ENCODE peak calls at places on chromosome 21, in eight cellular contexts. One of them, this sample, is unnamed.

GRCh38 chr21:43302769-43303168 is 124.2 kb downstream of the SIK1 start:
- DNase-seq in RWPE1: no peak
- DNase-seq in left lung: peak
- DNase-seq in fibroblast of mammary gland: no peak
- DNase-seq in adrenal gland: no peak
- DNase-seq in cardiac fibroblast: no peak
- DNase-seq in choroid plexus epithelial cell: no peak
- DNase-seq in OCI-LY7: no peak
- DNase-seq in this sample: no peak

GRCh38 chr21:44880762-44881585 is 7.5 kb upstream of the PTTG1IP start:
- DNase-seq in adrenal gland: no peak
- DNase-seq in fibroblast of mammary gland: peak
- DNase-seq in left lung: no peak
- DNase-seq in choroid plexus epithelial cell: peak
- DNase-seq in RWPE1: no peak
- DNase-seq in cardiac fibroblast: peak
- DNase-seq in OCI-LY7: peak
- DNase-seq in this sample: no peak

GRCh38 chr21:43274022-43274945 is 105.5 kb downstream of the CRYAA start:
- DNase-seq in cardiac fibroblast: no peak
- DNase-seq in choroid plexus epithelial cell: no peak
- DNase-seq in RWPE1: no peak
- DNase-seq in left lung: no peak
- DNase-seq in adrenal gland: no peak
- DNase-seq in fibroblast of mammary gland: no peak
- DNase-seq in OCI-LY7: no peak
- DNase-seq in this sample: no peak

GRCh38 chr21:46220275-46220810 is 8.2 kb downstream of the LSS start:
- DNase-seq in left lung: no peak
- DNase-seq in fibroblast of mammary gland: no peak
- DNase-seq in cardiac fibroblast: no peak
- DNase-seq in RWPE1: no peak
- DNase-seq in OCI-LY7: no peak
- DNase-seq in adrenal gland: no peak
- DNase-seq in choroid plexus epithelial cell: no peak
- DNase-seq in this sample: peak

GRCh38 chr21:35540950-35541632 is 492.0 kb upstream of the RUNX1 start:
- DNase-seq in adrenal gland: no peak
- DNase-seq in RWPE1: no peak
- DNase-seq in fibroblast of mammary gland: peak
- DNase-seq in left lung: no peak
- DNase-seq in cardiac fibroblast: no peak
- DNase-seq in OCI-LY7: no peak
- DNase-seq in choroid plexus epithelial cell: no peak
- DNase-seq in this sample: no peak

GRCh38 chr21:29661672-29662442 is 277.9 kb downstream of the GRIK1 start:
- DNase-seq in fibroblast of mammary gland: no peak
- DNase-seq in cardiac fibroblast: no peak
- DNase-seq in OCI-LY7: no peak
- DNase-seq in choroid plexus epithelial cell: no peak
- DNase-seq in RWPE1: no peak
- DNase-seq in adrenal gland: no peak
- DNase-seq in left lung: no peak
- DNase-seq in this sample: no peak

GRCh38 chr21:44962481-44962966 is 22.7 kb downstream of the SLX9 start:
- DNase-seq in cardiac fibroblast: peak
- DNase-seq in OCI-LY7: no peak
- DNase-seq in RWPE1: peak
- DNase-seq in choroid plexus epithelial cell: peak
- DNase-seq in adrenal gland: no peak
- DNase-seq in fibroblast of mammary gland: peak
- DNase-seq in left lung: no peak
- DNase-seq in this sample: no peak

GRCh38 chr21:45533731-45534571 is 8.3 kb downstream of the SLC19A1 start:
- DNase-seq in cardiac fibroblast: no peak
- DNase-seq in OCI-LY7: no peak
- DNase-seq in choroid plexus epithelial cell: no peak
- DNase-seq in left lung: peak
- DNase-seq in fibroblast of mammary gland: no peak
- DNase-seq in RWPE1: no peak
- DNase-seq in adrenal gland: peak
- DNase-seq in this sample: no peak

GRCh38 chr21:29343517-29343916 is 44.8 kb downstream of the BACH1 start:
- DNase-seq in choroid plexus epithelial cell: peak
- DNase-seq in adrenal gland: no peak
- DNase-seq in RWPE1: no peak
- DNase-seq in cardiac fibroblast: peak
- DNase-seq in left lung: no peak
- DNase-seq in fibroblast of mammary gland: peak
- DNase-seq in OCI-LY7: no peak
- DNase-seq in this sample: no peak

GRCh38 chr21:28509031-28509430 is 483.6 kb downstream of the LTN1 start:
- DNase-seq in OCI-LY7: no peak
- DNase-seq in fibroblast of mammary gland: no peak
- DNase-seq in cardiac fibroblast: no peak
- DNase-seq in adrenal gland: no peak
- DNase-seq in choroid plexus epithelial cell: no peak
- DNase-seq in left lung: no peak
- DNase-seq in RWPE1: no peak
- DNase-seq in this sample: no peak

GRCh38 chr21:44637018-44637850 is at the start of gene KRTAP10-10:
- DNase-seq in OCI-LY7: no peak
- DNase-seq in adrenal gland: peak
- DNase-seq in RWPE1: no peak
- DNase-seq in left lung: no peak
- DNase-seq in fibroblast of mammary gland: no peak
- DNase-seq in choroid plexus epithelial cell: no peak
- DNase-seq in cardiac fibroblast: no peak
- DNase-seq in this sample: peak

GRCh38 chr21:44706026-44706705 is 5.2 kb downstream of the TSPEAR start:
- DNase-seq in fibroblast of mammary gland: no peak
- DNase-seq in OCI-LY7: no peak
- DNase-seq in adrenal gland: no peak
- DNase-seq in cardiac fibroblast: no peak
- DNase-seq in left lung: no peak
- DNase-seq in choroid plexus epithelial cell: no peak
- DNase-seq in RWPE1: no peak
- DNase-seq in this sample: peak

GRCh38 chr21:36134820-36135390 is at the start of gene CBR3:
- DNase-seq in RWPE1: peak
- DNase-seq in choroid plexus epithelial cell: peak
- DNase-seq in OCI-LY7: no peak
- DNase-seq in fibroblast of mammary gland: peak
- DNase-seq in adrenal gland: no peak
- DNase-seq in left lung: peak
- DNase-seq in cardiac fibroblast: peak
- DNase-seq in this sample: no peak

GRCh38 chr21:14773777-14774345 is 227.7 kb upstream of the SAMSN1 start:
- DNase-seq in adrenal gland: peak
- DNase-seq in cardiac fibroblast: peak
- DNase-seq in RWPE1: peak
- DNase-seq in OCI-LY7: peak
- DNase-seq in choroid plexus epithelial cell: peak
- DNase-seq in left lung: peak
- DNase-seq in fibroblast of mammary gland: peak
- DNase-seq in this sample: peak

GRCh38 chr21:34526618-34527290 is 14.7 kb upstream of the KCNE1 start:
- DNase-seq in RWPE1: peak
- DNase-seq in choroid plexus epithelial cell: peak
- DNase-seq in left lung: peak
- DNase-seq in adrenal gland: peak
- DNase-seq in OCI-LY7: no peak
- DNase-seq in cardiac fibroblast: peak
- DNase-seq in fibroblast of mammary gland: peak
- DNase-seq in this sample: no peak

GRCh38 chr21:17903029-17903806 is 84.1 kb upstream of the C21orf91 start:
- DNase-seq in adrenal gland: no peak
- DNase-seq in left lung: no peak
- DNase-seq in cardiac fibroblast: peak
- DNase-seq in RWPE1: peak
- DNase-seq in fibroblast of mammary gland: peak
- DNase-seq in OCI-LY7: peak
- DNase-seq in choroid plexus epithelial cell: peak
- DNase-seq in this sample: no peak

GRCh38 chr21:14523234-14523633 is 22.9 kb downstream of the SAMSN1 start:
- DNase-seq in RWPE1: no peak
- DNase-seq in choroid plexus epithelial cell: peak
- DNase-seq in OCI-LY7: no peak
- DNase-seq in cardiac fibroblast: no peak
- DNase-seq in left lung: peak
- DNase-seq in adrenal gland: no peak
- DNase-seq in fibroblast of mammary gland: peak
- DNase-seq in this sample: no peak

GRCh38 chr21:33854604-33855003 is 61.0 kb downstream of the ATP5PO start:
- DNase-seq in fibroblast of mammary gland: no peak
- DNase-seq in choroid plexus epithelial cell: peak
- DNase-seq in adrenal gland: no peak
- DNase-seq in OCI-LY7: no peak
- DNase-seq in left lung: no peak
- DNase-seq in cardiac fibroblast: no peak
- DNase-seq in RWPE1: peak
- DNase-seq in this sample: no peak

GRCh38 chr21:42113926-42114409 is 42.9 kb downstream of the UMODL1 start:
- DNase-seq in choroid plexus epithelial cell: no peak
- DNase-seq in OCI-LY7: no peak
- DNase-seq in left lung: no peak
- DNase-seq in fibroblast of mammary gland: peak
- DNase-seq in cardiac fibroblast: no peak
- DNase-seq in RWPE1: peak
- DNase-seq in adrenal gland: peak
- DNase-seq in this sample: no peak
- TF ChIP-seq CTCF in choroid plexus epithelial cell: no peak
- TF ChIP-seq CTCF in OCI-LY7: peak
- TF ChIP-seq CTCF in left lung: no peak
- TF ChIP-seq CTCF in fibroblast of mammary gland: peak
- TF ChIP-seq CTCF in cardiac fibroblast: peak
- TF ChIP-seq CTCF in RWPE1: peak
- TF ChIP-seq CTCF in adrenal gland: peak
- TF ChIP-seq CTCF in this sample: peak

GRCh38 chr21:37914211-37914900 is 1.9 kb downstream of the KCNJ6 start:
- DNase-seq in adrenal gland: no peak
- DNase-seq in left lung: no peak
- DNase-seq in OCI-LY7: no peak
- DNase-seq in choroid plexus epithelial cell: peak
- DNase-seq in fibroblast of mammary gland: no peak
- DNase-seq in cardiac fibroblast: peak
- DNase-seq in RWPE1: peak
- DNase-seq in this sample: peak

GRCh38 chr21:37916795-37917142 is 512 bp upstream of the KCNJ6 start:
- DNase-seq in fibroblast of mammary gland: no peak
- DNase-seq in OCI-LY7: no peak
- DNase-seq in RWPE1: no peak
- DNase-seq in left lung: no peak
- DNase-seq in cardiac fibroblast: no peak
- DNase-seq in adrenal gland: no peak
- DNase-seq in choroid plexus epithelial cell: peak
- DNase-seq in this sample: no peak

GRCh38 chr21:37917612-37918011 is 1.4 kb upstream of the KCNJ6 start:
- DNase-seq in adrenal gland: no peak
- DNase-seq in OCI-LY7: no peak
- DNase-seq in choroid plexus epithelial cell: peak
- DNase-seq in fibroblast of mammary gland: peak
- DNase-seq in RWPE1: peak
- DNase-seq in cardiac fibroblast: peak
- DNase-seq in left lung: no peak
- DNase-seq in this sample: no peak

GRCh38 chr21:37915516-37915915 is 741 bp downstream of the KCNJ6 start:
- DNase-seq in cardiac fibroblast: no peak
- DNase-seq in left lung: no peak
- DNase-seq in adrenal gland: no peak
- DNase-seq in OCI-LY7: no peak
- DNase-seq in choroid plexus epithelial cell: no peak
- DNase-seq in fibroblast of mammary gland: no peak
- DNase-seq in RWPE1: no peak
- DNase-seq in this sample: no peak

GRCh38 chr21:37915941-37916794 is at the start of gene KCNJ6:
- DNase-seq in adrenal gland: peak
- DNase-seq in fibroblast of mammary gland: peak
- DNase-seq in choroid plexus epithelial cell: peak
- DNase-seq in OCI-LY7: no peak
- DNase-seq in RWPE1: peak
- DNase-seq in left lung: no peak
- DNase-seq in cardiac fibroblast: peak
- DNase-seq in this sample: peak
- TF ChIP-seq CTCF in adrenal gland: peak
- TF ChIP-seq CTCF in fibroblast of mammary gland: peak
- TF ChIP-seq CTCF in choroid plexus epithelial cell: peak
- TF ChIP-seq CTCF in OCI-LY7: no peak
- TF ChIP-seq CTCF in RWPE1: peak
- TF ChIP-seq CTCF in left lung: peak
- TF ChIP-seq CTCF in cardiac fibroblast: peak
- TF ChIP-seq CTCF in this sample: peak

GRCh38 chr21:23858878-23859277 is 1748.4 kb downstream of the MRPL39 start:
- DNase-seq in left lung: no peak
- DNase-seq in cardiac fibroblast: no peak
- DNase-seq in RWPE1: no peak
- DNase-seq in fibroblast of mammary gland: no peak
- DNase-seq in OCI-LY7: no peak
- DNase-seq in adrenal gland: no peak
- DNase-seq in choroid plexus epithelial cell: no peak
- DNase-seq in this sample: no peak

GRCh38 chr21:23853796-23854379 is 1753.4 kb downstream of the MRPL39 start:
- DNase-seq in choroid plexus epithelial cell: peak
- DNase-seq in RWPE1: peak
- DNase-seq in fibroblast of mammary gland: peak
- DNase-seq in left lung: no peak
- DNase-seq in cardiac fibroblast: peak
- DNase-seq in adrenal gland: no peak
- DNase-seq in OCI-LY7: peak
- DNase-seq in this sample: no peak
- TF ChIP-seq CTCF in choroid plexus epithelial cell: no peak
- TF ChIP-seq CTCF in RWPE1: peak
- TF ChIP-seq CTCF in fibroblast of mammary gland: peak
- TF ChIP-seq CTCF in left lung: peak
- TF ChIP-seq CTCF in cardiac fibroblast: peak
- TF ChIP-seq CTCF in adrenal gland: peak
- TF ChIP-seq CTCF in OCI-LY7: peak
- TF ChIP-seq CTCF in this sample: no peak

GRCh38 chr21:31457675-31458074 is 113.6 kb upstream of the TIAM1 start:
- DNase-seq in adrenal gland: no peak
- DNase-seq in RWPE1: no peak
- DNase-seq in fibroblast of mammary gland: no peak
- DNase-seq in left lung: no peak
- DNase-seq in cardiac fibroblast: no peak
- DNase-seq in OCI-LY7: no peak
- DNase-seq in choroid plexus epithelial cell: no peak
- DNase-seq in this sample: no peak

GRCh38 chr21:31455506-31455905 is 111.4 kb upstream of the TIAM1 start:
- DNase-seq in cardiac fibroblast: no peak
- DNase-seq in fibroblast of mammary gland: no peak
- DNase-seq in left lung: no peak
- DNase-seq in OCI-LY7: no peak
- DNase-seq in adrenal gland: no peak
- DNase-seq in RWPE1: no peak
- DNase-seq in choroid plexus epithelial cell: no peak
- DNase-seq in this sample: no peak

GRCh38 chr21:31456201-31456600 is 112.1 kb upstream of the TIAM1 start:
- DNase-seq in RWPE1: no peak
- DNase-seq in cardiac fibroblast: no peak
- DNase-seq in choroid plexus epithelial cell: no peak
- DNase-seq in OCI-LY7: no peak
- DNase-seq in adrenal gland: no peak
- DNase-seq in left lung: no peak
- DNase-seq in fibroblast of mammary gland: no peak
- DNase-seq in this sample: no peak

GRCh38 chr21:31460985-31461384 is 116.9 kb upstream of the TIAM1 start:
- DNase-seq in adrenal gland: no peak
- DNase-seq in cardiac fibroblast: no peak
- DNase-seq in OCI-LY7: no peak
- DNase-seq in fibroblast of mammary gland: no peak
- DNase-seq in RWPE1: no peak
- DNase-seq in left lung: no peak
- DNase-seq in choroid plexus epithelial cell: no peak
- DNase-seq in this sample: no peak

GRCh38 chr21:31459457-31459856 is 115.4 kb upstream of the TIAM1 start:
- DNase-seq in OCI-LY7: no peak
- DNase-seq in fibroblast of mammary gland: no peak
- DNase-seq in RWPE1: no peak
- DNase-seq in left lung: no peak
- DNase-seq in choroid plexus epithelial cell: no peak
- DNase-seq in cardiac fibroblast: no peak
- DNase-seq in adrenal gland: no peak
- DNase-seq in this sample: no peak
- TF ChIP-seq CTCF in OCI-LY7: no peak
- TF ChIP-seq CTCF in fibroblast of mammary gland: no peak
- TF ChIP-seq CTCF in RWPE1: no peak
- TF ChIP-seq CTCF in left lung: no peak
- TF ChIP-seq CTCF in choroid plexus epithelial cell: peak
- TF ChIP-seq CTCF in cardiac fibroblast: no peak
- TF ChIP-seq CTCF in adrenal gland: no peak
- TF ChIP-seq CTCF in this sample: no peak